ENCODE peak calls at places on chromosomes 1 and 21, in four cellular contexts. T is heart right ventricle, O is K562, Z is posterior vena cava. W is an unnamed sample.

GRCh38 chr1:211606327-211606913 is 27.5 kb upstream of the SLC30A1 start:
- DNase-seq in T (no peak), O (peak), Z (no peak), W (peak)

GRCh38 chr21:26093094-26093493 is 77.5 kb downstream of the APP start:
- DNase-seq in T (no peak), O (no peak), Z (no peak), W (no peak)

GRCh38 chr1:115426271-115426771 is 88.3 kb upstream of the NGF start:
- DNase-seq in T (peak), O (peak), Z (peak), W (no peak)

GRCh38 chr1:182625716-182626504 is 21.7 kb upstream of the RGS16 start:
- DNase-seq in T (no peak), O (no peak), Z (no peak), W (no peak)

GRCh38 chr1:58779059-58779754 is 4.6 kb downstream of the JUN start:
- DNase-seq in T (no peak), O (no peak), Z (no peak), W (no peak)

GRCh38 chr1:145758575-145758974 is 39.3 kb downstream of the CD160 start:
- DNase-seq in T (no peak), O (no peak), Z (no peak), W (no peak)

GRCh38 chr1:53051676-53052075 is 10.3 kb upstream of the PODN start:
- DNase-seq in T (no peak), O (no peak), Z (no peak), W (no peak)

GRCh38 chr1:40313329-40313957 is 3.6 kb downstream of the COL9A2 start:
- DNase-seq in T (no peak), O (peak), Z (no peak), W (no peak)

GRCh38 chr1:156896490-156897033 is 3.0 kb downstream of the PEAR1 start:
- DNase-seq in T (no peak), O (no peak), Z (no peak), W (no peak)

GRCh38 chr21:44051462-44051941 is 39.4 kb downstream of the TRAPPC10 start:
- DNase-seq in T (peak), O (no peak), Z (no peak), W (no peak)

GRCh38 chr1:186680031-186681012 is at the start of gene PTGS2:
- DNase-seq in T (peak), O (peak), Z (peak), W (peak)